ENCODE peak calls at places on chromosomes 7 and 10, in ten cellular contexts. One of them, this sample, is unnamed.

GRCh38 chr7:50848203-50848602 is 65.5 kb upstream of the GRB10 start:
- DNase-seq in right lobe of liver: no peak
- DNase-seq in pancreas: no peak
- DNase-seq in A549: no peak
- DNase-seq in HCT116: no peak
- DNase-seq in GM23338: no peak
- DNase-seq in spleen: no peak
- DNase-seq in sigmoid colon: no peak
- DNase-seq in retinal pigment epithelial cell: no peak
- DNase-seq in cardiac fibroblast: no peak
- DNase-seq in this sample: no peak

GRCh38 chr10:118339096-118339495 is 3.0 kb downstream of the FAM204A start:
- DNase-seq in right lobe of liver: no peak
- DNase-seq in pancreas: no peak
- DNase-seq in A549: no peak
- DNase-seq in HCT116: no peak
- DNase-seq in GM23338: no peak
- DNase-seq in spleen: no peak
- DNase-seq in sigmoid colon: no peak
- DNase-seq in retinal pigment epithelial cell: no peak
- DNase-seq in cardiac fibroblast: no peak
- DNase-seq in this sample: no peak

GRCh38 chr10:48592346-48592745 is 12.5 kb downstream of the ARHGAP22 start:
- DNase-seq in right lobe of liver: no peak
- DNase-seq in pancreas: no peak
- DNase-seq in A549: no peak
- DNase-seq in HCT116: no peak
- DNase-seq in GM23338: no peak
- DNase-seq in spleen: no peak
- DNase-seq in sigmoid colon: no peak
- DNase-seq in retinal pigment epithelial cell: no peak
- DNase-seq in cardiac fibroblast: no peak
- DNase-seq in this sample: no peak

GRCh38 chr10:88987243-88987726 is 3.3 kb upstream of the FAS start:
- DNase-seq in right lobe of liver: no peak
- DNase-seq in pancreas: no peak
- DNase-seq in A549: no peak
- DNase-seq in HCT116: no peak
- DNase-seq in GM23338: no peak
- DNase-seq in spleen: no peak
- DNase-seq in sigmoid colon: no peak
- DNase-seq in retinal pigment epithelial cell: no peak
- DNase-seq in cardiac fibroblast: no peak
- DNase-seq in this sample: peak

GRCh38 chr7:116752305-116753074 is 80.5 kb downstream of the MET start:
- DNase-seq in right lobe of liver: no peak
- DNase-seq in pancreas: no peak
- DNase-seq in A549: no peak
- DNase-seq in HCT116: no peak
- DNase-seq in GM23338: no peak
- DNase-seq in spleen: no peak
- DNase-seq in sigmoid colon: no peak
- DNase-seq in retinal pigment epithelial cell: no peak
- DNase-seq in cardiac fibroblast: no peak
- DNase-seq in this sample: no peak

GRCh38 chr7:45718464-45719330 is 144.5 kb downstream of the ADCY1 start:
- DNase-seq in right lobe of liver: no peak
- DNase-seq in pancreas: peak
- DNase-seq in A549: no peak
- DNase-seq in HCT116: no peak
- DNase-seq in GM23338: no peak
- DNase-seq in spleen: no peak
- DNase-seq in sigmoid colon: no peak
- DNase-seq in retinal pigment epithelial cell: no peak
- DNase-seq in cardiac fibroblast: no peak
- DNase-seq in this sample: no peak

GRCh38 chr7:41313171-41313570 is 389.7 kb downstream of the INHBA start:
- DNase-seq in right lobe of liver: no peak
- DNase-seq in pancreas: no peak
- DNase-seq in A549: no peak
- DNase-seq in HCT116: no peak
- DNase-seq in GM23338: no peak
- DNase-seq in spleen: no peak
- DNase-seq in sigmoid colon: no peak
- DNase-seq in retinal pigment epithelial cell: no peak
- DNase-seq in cardiac fibroblast: no peak
- DNase-seq in this sample: peak

GRCh38 chr10:29355436-29355991 is 66.6 kb downstream of the LYZL1 start:
- DNase-seq in right lobe of liver: no peak
- DNase-seq in pancreas: no peak
- DNase-seq in A549: no peak
- DNase-seq in HCT116: no peak
- DNase-seq in GM23338: no peak
- DNase-seq in spleen: no peak
- DNase-seq in sigmoid colon: no peak
- DNase-seq in retinal pigment epithelial cell: no peak
- DNase-seq in cardiac fibroblast: no peak
- DNase-seq in this sample: no peak

GRCh38 chr7:48094861-48095293 is 5.8 kb downstream of the UPP1 start:
- DNase-seq in right lobe of liver: no peak
- DNase-seq in pancreas: no peak
- DNase-seq in A549: no peak
- DNase-seq in HCT116: no peak
- DNase-seq in GM23338: no peak
- DNase-seq in spleen: no peak
- DNase-seq in sigmoid colon: no peak
- DNase-seq in retinal pigment epithelial cell: peak
- DNase-seq in cardiac fibroblast: peak
- DNase-seq in this sample: peak

GRCh38 chr7:24708244-24708643 is 49.0 kb downstream of the GSDME start:
- DNase-seq in right lobe of liver: no peak
- DNase-seq in pancreas: no peak
- DNase-seq in A549: no peak
- DNase-seq in HCT116: no peak
- DNase-seq in GM23338: no peak
- DNase-seq in spleen: no peak
- DNase-seq in sigmoid colon: no peak
- DNase-seq in retinal pigment epithelial cell: no peak
- DNase-seq in cardiac fibroblast: no peak
- DNase-seq in this sample: no peak

GRCh38 chr7:40805361-40805760 is 670.6 kb downstream of the SUGCT start:
- DNase-seq in right lobe of liver: no peak
- DNase-seq in pancreas: no peak
- DNase-seq in A549: no peak
- DNase-seq in HCT116: no peak
- DNase-seq in GM23338: no peak
- DNase-seq in spleen: no peak
- DNase-seq in sigmoid colon: no peak
- DNase-seq in retinal pigment epithelial cell: no peak
- DNase-seq in cardiac fibroblast: no peak
- DNase-seq in this sample: peak

GRCh38 chr10:5832946-5833345 is 19.7 kb upstream of the GDI2 start:
- DNase-seq in right lobe of liver: no peak
- DNase-seq in pancreas: no peak
- DNase-seq in A549: no peak
- DNase-seq in HCT116: no peak
- DNase-seq in GM23338: no peak
- DNase-seq in spleen: peak
- DNase-seq in sigmoid colon: peak
- DNase-seq in retinal pigment epithelial cell: no peak
- DNase-seq in cardiac fibroblast: no peak
- DNase-seq in this sample: no peak

GRCh38 chr7:123746055-123746454 is 2.7 kb downstream of the WASL start:
- DNase-seq in right lobe of liver: no peak
- DNase-seq in pancreas: no peak
- DNase-seq in A549: no peak
- DNase-seq in HCT116: no peak
- DNase-seq in GM23338: no peak
- DNase-seq in spleen: no peak
- DNase-seq in sigmoid colon: no peak
- DNase-seq in retinal pigment epithelial cell: no peak
- DNase-seq in cardiac fibroblast: no peak
- DNase-seq in this sample: no peak
- H3K4me3 ChIP-seq in right lobe of liver: peak
- H3K4me3 ChIP-seq in pancreas: no peak
- H3K4me3 ChIP-seq in A549: no peak
- H3K4me3 ChIP-seq in HCT116: no peak
- H3K4me3 ChIP-seq in GM23338: peak
- H3K4me3 ChIP-seq in spleen: peak
- H3K4me3 ChIP-seq in sigmoid colon: peak
- H3K4me3 ChIP-seq in retinal pigment epithelial cell: no peak
- H3K4me3 ChIP-seq in cardiac fibroblast: no peak
- H3K4me3 ChIP-seq in this sample: no peak

DNA sequence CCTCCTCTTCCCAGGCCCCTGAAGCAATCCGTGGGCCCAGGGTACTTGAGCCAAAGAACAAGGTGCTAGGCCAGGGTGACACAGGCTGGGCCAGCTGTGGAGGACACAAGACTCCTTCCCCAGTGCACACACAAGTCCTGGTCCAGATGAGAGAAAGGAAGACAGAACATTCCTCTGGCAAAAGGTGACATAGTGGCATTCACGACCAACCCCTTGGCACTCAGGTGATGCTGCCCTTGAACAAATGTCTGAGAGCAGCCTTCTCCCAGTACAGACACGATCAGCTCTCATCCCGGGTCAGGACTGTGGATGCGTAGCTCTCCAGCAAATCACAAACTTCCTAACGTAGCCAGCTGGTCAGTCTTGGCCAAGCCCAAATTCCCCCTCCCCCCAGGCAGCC is 118.5 kb downstream of the OAT start:
- DNase-seq in right lobe of liver: no peak
- DNase-seq in pancreas: no peak
- DNase-seq in A549: no peak
- DNase-seq in HCT116: no peak
- DNase-seq in GM23338: no peak
- DNase-seq in spleen: no peak
- DNase-seq in sigmoid colon: peak
- DNase-seq in retinal pigment epithelial cell: no peak
- DNase-seq in cardiac fibroblast: no peak
- DNase-seq in this sample: no peak
- TF ChIP-seq CTCF in right lobe of liver: no peak
- TF ChIP-seq CTCF in pancreas: no peak
- TF ChIP-seq CTCF in A549: no peak
- TF ChIP-seq CTCF in HCT116: no peak
- TF ChIP-seq CTCF in GM23338: no peak
- TF ChIP-seq CTCF in spleen: no peak
- TF ChIP-seq CTCF in sigmoid colon: no peak
- TF ChIP-seq CTCF in retinal pigment epithelial cell: no peak
- TF ChIP-seq CTCF in cardiac fibroblast: no peak
- TF ChIP-seq CTCF in this sample: no peak

GRCh38 chr7:37346761-37347160 is 101.9 kb downstream of the ELMO1 start:
- DNase-seq in right lobe of liver: no peak
- DNase-seq in pancreas: no peak
- DNase-seq in A549: no peak
- DNase-seq in HCT116: no peak
- DNase-seq in GM23338: no peak
- DNase-seq in spleen: no peak
- DNase-seq in sigmoid colon: no peak
- DNase-seq in retinal pigment epithelial cell: no peak
- DNase-seq in cardiac fibroblast: no peak
- DNase-seq in this sample: no peak

GRCh38 chr7:37344886-37345579 is 103.6 kb downstream of the ELMO1 start:
- DNase-seq in right lobe of liver: no peak
- DNase-seq in pancreas: no peak
- DNase-seq in A549: no peak
- DNase-seq in HCT116: no peak
- DNase-seq in GM23338: no peak
- DNase-seq in spleen: no peak
- DNase-seq in sigmoid colon: no peak
- DNase-seq in retinal pigment epithelial cell: no peak
- DNase-seq in cardiac fibroblast: no peak
- DNase-seq in this sample: no peak

GRCh38 chr7:37341033-37341630 is 107.5 kb downstream of the ELMO1 start:
- DNase-seq in right lobe of liver: no peak
- DNase-seq in pancreas: no peak
- DNase-seq in A549: no peak
- DNase-seq in HCT116: no peak
- DNase-seq in GM23338: no peak
- DNase-seq in spleen: no peak
- DNase-seq in sigmoid colon: no peak
- DNase-seq in retinal pigment epithelial cell: no peak
- DNase-seq in cardiac fibroblast: no peak
- DNase-seq in this sample: no peak

GRCh38 chr7:37342665-37343471 is 105.8 kb downstream of the ELMO1 start:
- DNase-seq in right lobe of liver: peak
- DNase-seq in pancreas: no peak
- DNase-seq in A549: no peak
- DNase-seq in HCT116: no peak
- DNase-seq in GM23338: no peak
- DNase-seq in spleen: peak
- DNase-seq in sigmoid colon: no peak
- DNase-seq in retinal pigment epithelial cell: no peak
- DNase-seq in cardiac fibroblast: no peak
- DNase-seq in this sample: no peak

DNA sequence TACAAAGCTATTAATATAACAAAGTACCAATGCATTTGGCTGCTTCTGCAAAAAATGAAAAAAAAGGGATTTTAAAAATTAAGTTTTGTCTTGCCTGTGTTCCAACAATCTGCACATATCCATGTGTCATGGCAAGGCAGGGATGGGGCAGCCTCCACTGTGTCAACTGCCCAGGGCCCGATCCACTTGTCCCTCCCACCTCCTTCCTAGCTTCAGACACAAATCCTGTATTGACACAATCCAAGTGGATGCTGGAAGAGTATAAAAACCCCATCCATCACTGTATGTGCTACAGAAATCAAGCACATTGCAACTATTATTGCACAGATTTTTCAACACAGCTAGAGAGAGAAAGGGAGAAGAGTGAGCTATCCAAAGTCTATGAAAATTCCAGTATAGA is 106.5 kb downstream of the ELMO1 start:
- DNase-seq in right lobe of liver: no peak
- DNase-seq in pancreas: no peak
- DNase-seq in A549: no peak
- DNase-seq in HCT116: no peak
- DNase-seq in GM23338: no peak
- DNase-seq in spleen: no peak
- DNase-seq in sigmoid colon: no peak
- DNase-seq in retinal pigment epithelial cell: no peak
- DNase-seq in cardiac fibroblast: no peak
- DNase-seq in this sample: no peak
- H3K4me3 ChIP-seq in right lobe of liver: no peak
- H3K4me3 ChIP-seq in pancreas: no peak
- H3K4me3 ChIP-seq in A549: no peak
- H3K4me3 ChIP-seq in HCT116: no peak
- H3K4me3 ChIP-seq in GM23338: no peak
- H3K4me3 ChIP-seq in spleen: peak
- H3K4me3 ChIP-seq in sigmoid colon: peak
- H3K4me3 ChIP-seq in retinal pigment epithelial cell: no peak
- H3K4me3 ChIP-seq in cardiac fibroblast: no peak
- H3K4me3 ChIP-seq in this sample: no peak

DNA sequence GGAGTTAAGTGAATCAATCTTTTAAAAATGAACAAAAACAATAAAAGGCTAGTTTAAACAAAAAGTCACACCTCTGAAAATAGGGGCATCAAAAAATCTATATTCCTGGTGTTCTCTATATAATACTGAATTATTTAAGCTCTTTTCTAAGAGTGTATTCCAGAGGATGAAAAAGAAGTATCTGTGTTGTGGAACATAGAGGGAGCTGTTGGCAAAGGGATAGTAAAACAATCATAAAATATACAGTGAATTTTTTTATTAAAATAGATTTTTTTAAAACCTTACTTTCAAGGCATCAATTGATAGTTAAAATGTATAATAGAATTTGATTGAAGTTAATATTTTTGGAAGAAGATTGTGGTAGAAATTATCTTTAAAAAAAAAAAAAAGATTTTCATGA is 1409.1 kb upstream of the CELF2 start:
- DNase-seq in right lobe of liver: no peak
- DNase-seq in pancreas: no peak
- DNase-seq in A549: no peak
- DNase-seq in HCT116: no peak
- DNase-seq in GM23338: peak
- DNase-seq in spleen: no peak
- DNase-seq in sigmoid colon: no peak
- DNase-seq in retinal pigment epithelial cell: no peak
- DNase-seq in cardiac fibroblast: peak
- DNase-seq in this sample: no peak
- TF ChIP-seq CTCF in right lobe of liver: peak
- TF ChIP-seq CTCF in pancreas: no peak
- TF ChIP-seq CTCF in A549: no peak
- TF ChIP-seq CTCF in HCT116: no peak
- TF ChIP-seq CTCF in GM23338: no peak
- TF ChIP-seq CTCF in spleen: no peak
- TF ChIP-seq CTCF in sigmoid colon: no peak
- TF ChIP-seq CTCF in retinal pigment epithelial cell: peak
- TF ChIP-seq CTCF in cardiac fibroblast: peak
- TF ChIP-seq CTCF in this sample: peak

This sample was measured in foreskin fibroblast.